ENCODE peak calls at places on chromosomes 3 and 15, in six cellular contexts. Q is mammary epithelial cell; I is activated CD4-positive, alpha-beta T cell treated with anti-CD3 and anti-CD28 coated beads for 48 hours; V is bronchial epithelial cell; S is KG1; L is progenitor cell of endocrine pancreas. Y is an unnamed sample.

GRCh38 chr15:38130200-38130567 is 122.5 kb upstream of the SPRED1 start:
- DNase-seq in L (no peak), S (no peak), Q (peak; percentile 60), V (peak; percentile 44), I (no peak), Y (no peak)

GRCh38 chr3:117921411-117921810 is 1113.2 kb downstream of the IGSF11 start:
- DNase-seq in S (no peak), Q (no peak), I (no peak), L (no peak), V (no peak), Y (no peak)

GRCh38 chr15:40858706-40859105 is 14.9 kb downstream of the SPINT1 start:
- DNase-seq in I (no peak), Q (no peak), S (no peak), L (no peak), V (no peak), Y (no peak)

GRCh38 chr3:2133191-2133590 is 34.5 kb downstream of the CNTN4 start:
- DNase-seq in L (no peak), I (no peak), V (no peak), S (no peak), Q (no peak), Y (no peak)

GRCh38 chr3:72549819-72550581 is 298.2 kb downstream of the SHQ1 start:
- DNase-seq in I (peak; percentile 16), S (no peak), V (no peak), L (no peak), Q (no peak), Y (no peak)

GRCh38 chr15:52144656-52145055 is 32.1 kb upstream of the BCL2L10 start:
- DNase-seq in Q (peak; percentile 16), I (no peak), V (peak; percentile 42), L (no peak), S (no peak), Y (peak; percentile 31)

GRCh38 chr15:89964555-89964954 is 36.6 kb upstream of the ZNF710 start:
- DNase-seq in V (no peak), S (no peak), Q (no peak), L (no peak), I (no peak), Y (no peak)

GRCh38 chr15:26017665-26018064 is 154.5 kb upstream of the ATP10A start:
- DNase-seq in L (no peak), I (no peak), Q (no peak), V (no peak), S (no peak), Y (no peak)

GRCh38 chr3:133158686-133159085 is 120.5 kb downstream of the TMEM108 start:
- DNase-seq in Q (no peak), S (no peak), L (no peak), I (no peak), V (no peak), Y (no peak)

GRCh38 chr3:8503871-8504610 is 2.4 kb downstream of the LMCD1 start:
- DNase-seq in Q (no peak), S (no peak), I (peak; percentile 32), V (no peak), L (no peak), Y (no peak)

GRCh38 chr15:82680200-82681102 is 29.2 kb downstream of the AP3B2 start:
- DNase-seq in L (peak; percentile 87), S (no peak), V (peak; percentile 64), I (peak; percentile 83), Q (peak; percentile 71), Y (peak; percentile 88)

GRCh38 chr15:100172356-100173024 is 169.3 kb downstream of the ADAMTS17 start:
- DNase-seq in Q (no peak), S (no peak), I (no peak), V (no peak), L (no peak), Y (no peak)

GRCh38 chr15:79903626-79904025 is 6.8 kb upstream of the MTHFS start:
- DNase-seq in S (no peak), V (no peak), Q (no peak), I (no peak), L (no peak), Y (no peak)

GRCh38 chr15:70762469-70763119 is 764 bp downstream of the UACA start:
- DNase-seq in S (no peak), I (peak; percentile 11), V (peak; percentile 55), Q (peak; percentile 63), L (peak; percentile 40), Y (peak; percentile 58)

GRCh38 chr3:194960446-194961032 is 274.9 kb downstream of the FAM43A start:
- DNase-seq in L (no peak), V (no peak), I (no peak), Q (no peak), S (no peak), Y (no peak)

GRCh38 chr15:41494190-41494921 is 682 bp downstream of the ITPKA start:
- DNase-seq in Q (no peak), V (no peak), I (peak; percentile 67), L (peak; percentile 52), S (no peak), Y (peak; percentile 34)

GRCh38 chr15:29687204-29687768 is 135.0 kb downstream of the TJP1 start:
- DNase-seq in I (no peak), Q (no peak), L (no peak), S (no peak), V (no peak), Y (no peak)

GRCh38 chr15:75785771-75786563 is 57.3 kb upstream of the UBE2Q2 start:
- DNase-seq in V (no peak), L (no peak), Q (no peak), I (no peak), S (no peak), Y (no peak)

GRCh38 chr3:128316456-128316855 is 150.2 kb downstream of the DNAJB8 start:
- DNase-seq in I (peak; percentile 59), Q (no peak), S (no peak), L (no peak), V (no peak), Y (no peak)

GRCh38 chr3:63726656-63727055 is 74.2 kb downstream of the SNTN start:
- DNase-seq in L (no peak), V (no peak), S (no peak), Q (no peak), I (no peak), Y (no peak)

GRCh38 chr15:82530606-82531379 is 9.5 kb downstream of the RPS17 start:
- DNase-seq in I (peak; percentile 77), S (no peak), Q (peak; percentile 74), L (peak; percentile 60), V (peak; percentile 71), Y (peak; percentile 77)

GRCh38 chr15:55202206-55202605 is 5.5 kb upstream of the RSL24D1 start:
- DNase-seq in L (no peak), Q (no peak), I (no peak), S (no peak), V (no peak), Y (no peak)

GRCh38 chr15:26311710-26312236 is 448.6 kb upstream of the ATP10A start:
- DNase-seq in L (no peak), S (no peak), V (no peak), I (no peak), Q (no peak), Y (no peak)

GRCh38 chr3:40452057-40452456 is 5.1 kb upstream of the RPL14 start:
- DNase-seq in S (no peak), Q (no peak), L (no peak), I (no peak), V (no peak), Y (no peak)

GRCh38 chr3:191492601-191493000 is 31.6 kb downstream of the PYDC2 start:
- DNase-seq in I (no peak), S (no peak), V (peak; percentile 47), L (no peak), Q (peak; percentile 54), Y (peak; percentile 34)

GRCh38 chr15:66863382-66864085 is 161.5 kb downstream of the SMAD6 start:
- DNase-seq in Q (no peak), V (no peak), L (no peak), I (no peak), S (no peak), Y (no peak)

GRCh38 chr3:173066044-173066679 is 74.9 kb downstream of the SPATA16 start:
- DNase-seq in S (peak; percentile 19), Q (no peak), V (peak; percentile 9), I (no peak), L (no peak), Y (no peak)

GRCh38 chr3:160394009-160394392 is 5.0 kb downstream of the IFT80 start:
- DNase-seq in I (no peak), S (no peak), V (no peak), Q (no peak), L (no peak), Y (no peak)

GRCh38 chr3:64306745-64307144 is 81.5 kb upstream of the PRICKLE2 start:
- DNase-seq in L (no peak), Q (no peak), V (no peak), I (no peak), S (no peak), Y (no peak)

GRCh38 chr3:16374047-16375019 is 109.3 kb downstream of the OXNAD1 start:
- DNase-seq in L (no peak), Q (no peak), I (peak; percentile 40), V (no peak), S (no peak), Y (no peak)

GRCh38 chr15:40471778-40472130 is 970 bp downstream of the CHST14 start:
- DNase-seq in S (no peak), I (peak; percentile 26), Q (no peak), V (no peak), L (no peak), Y (no peak)

GRCh38 chr15:64731012-64731806 is 44.2 kb downstream of the RBPMS2 start:
- DNase-seq in L (peak; percentile 84), I (peak; percentile 92), V (peak; percentile 66), S (peak; percentile 60), Q (peak; percentile 72), Y (peak; percentile 72)

GRCh38 chr15:28995193-28995592 is 109.4 kb downstream of the APBA2 start:
- DNase-seq in L (no peak), S (no peak), Q (no peak), I (no peak), V (no peak), Y (no peak)

GRCh38 chr3:38582941-38583645 is 66.4 kb downstream of the SCN5A start:
- DNase-seq in S (no peak), I (no peak), L (no peak), V (no peak), Q (no peak), Y (no peak)

GRCh38 chr3:143849854-143850549 is 1.7 kb upstream of the SLC9A9 start:
- DNase-seq in L (no peak), Q (peak; percentile 91), V (peak; percentile 95), I (no peak), S (no peak), Y (peak; percentile 67)

GRCh38 chr3:186339180-186339912 is 22.7 kb downstream of the DGKG start:
- DNase-seq in I (no peak), L (no peak), Q (no peak), S (no peak), V (no peak), Y (no peak)

Y was measured in RWPE1.